ENCODE peak calls at places on chromosomes 11 and 22, in ten cellular contexts. U is ovary, N is body of pancreas, B is A549, M is IMR-90, H is prostate gland, E is testis, I is right lobe of liver, T is tibial nerve, C is heart left ventricle. W is an unnamed sample.

GRCh38 chr11:38948392-38948791 is 2350.4 kb upstream of the RAG2 start:
- DNase-seq in U (no peak), N (no peak), B (no peak), M (no peak), H (no peak), E (no peak), I (no peak), T (no peak), C (no peak), W (no peak)

GRCh38 chr11:9003573-9004309 is at the start of gene NRIP3:
- DNase-seq in U (peak), N (peak), B (peak), M (peak), H (peak), E (peak), I (peak), T (peak), C (peak), W (no peak)

GRCh38 chr11:21460082-21460481 is 732.8 kb upstream of the ANO5 start:
- DNase-seq in U (no peak), N (no peak), B (peak), M (no peak), H (no peak), E (no peak), I (no peak), T (no peak), C (no peak), W (no peak)

GRCh38 chr11:106304274-106304673 is 226.8 kb downstream of the AASDHPPT start:
- DNase-seq in U (no peak), N (no peak), B (no peak), M (peak), H (no peak), E (no peak), I (no peak), T (no peak), C (no peak), W (no peak)

GRCh38 chr11:1706634-1707400 is 9.8 kb downstream of the KRTAP5-6 start:
- DNase-seq in U (no peak), N (peak), B (peak), M (no peak), H (no peak), E (no peak), I (no peak), T (no peak), C (no peak), W (no peak)

GRCh38 chr11:113296447-113297205 is 17.8 kb upstream of the TTC12 start:
- DNase-seq in U (peak), N (no peak), B (no peak), M (no peak), H (no peak), E (no peak), I (no peak), T (no peak), C (no peak), W (peak)

GRCh38 chr11:56251954-56252353 is at the start of gene OR5T3:
- DNase-seq in U (no peak), N (no peak), B (no peak), M (no peak), H (no peak), E (no peak), I (no peak), T (no peak), C (no peak), W (no peak)

GRCh38 chr11:65931773-65932557 is 12.7 kb downstream of the DRAP1 start:
- DNase-seq in U (no peak), N (no peak), B (no peak), M (no peak), H (no peak), E (no peak), I (no peak), T (no peak), C (no peak), W (no peak)

GRCh38 chr11:119320593-119321524 is 3.9 kb upstream of the MCAM start:
- DNase-seq in U (peak), N (peak), B (peak), M (peak), H (no peak), E (no peak), I (peak), T (no peak), C (peak), W (peak)

GRCh38 chr11:83192846-83193245 is 666 bp upstream of the ANKRD42 start:
- DNase-seq in U (no peak), N (no peak), B (no peak), M (no peak), H (no peak), E (no peak), I (no peak), T (no peak), C (no peak), W (no peak)

GRCh38 chr22:19289475-19290161 is 1.9 kb downstream of the CLTCL1 start:
- DNase-seq in U (no peak), N (no peak), B (no peak), M (peak), H (no peak), E (no peak), I (no peak), T (no peak), C (no peak), W (peak)

GRCh38 chr11:96168623-96169022 is 174.4 kb downstream of the MAML2 start:
- DNase-seq in U (peak), N (peak), B (peak), M (peak), H (peak), E (peak), I (no peak), T (no peak), C (no peak), W (no peak)

GRCh38 chr11:119306373-119306890 is 10.5 kb downstream of the MCAM start:
- DNase-seq in U (peak), N (no peak), B (no peak), M (peak), H (no peak), E (peak), I (no peak), T (no peak), C (no peak), W (no peak)

GRCh38 chr22:32805586-32805881 is 4.0 kb downstream of the TIMP3 start:
- DNase-seq in U (no peak), N (no peak), B (no peak), M (no peak), H (no peak), E (no peak), I (no peak), T (no peak), C (no peak), W (no peak)

GRCh38 chr11:119375629-119376196 is 5.8 kb downstream of the USP2 start:
- DNase-seq in U (peak), N (peak), B (no peak), M (peak), H (no peak), E (peak), I (peak), T (peak), C (peak), W (peak)

GRCh38 chr11:7577226-7577882 is 63.6 kb downstream of the PPFIBP2 start:
- DNase-seq in U (peak), N (no peak), B (no peak), M (no peak), H (no peak), E (peak), I (no peak), T (peak), C (no peak), W (no peak)

GRCh38 chr11:109405671-109406070 is 16.3 kb upstream of the C11orf87 start:
- DNase-seq in U (no peak), N (no peak), B (no peak), M (peak), H (no peak), E (no peak), I (no peak), T (no peak), C (no peak), W (no peak)

GRCh38 chr11:44257338-44258189 is 52.4 kb downstream of the ALX4 start:
- DNase-seq in U (no peak), N (no peak), B (no peak), M (no peak), H (no peak), E (no peak), I (no peak), T (no peak), C (peak), W (no peak)

GRCh38 chr11:122197055-122197987 is 81.3 kb upstream of the BLID start:
- DNase-seq in U (peak), N (no peak), B (peak), M (peak), H (no peak), E (no peak), I (no peak), T (no peak), C (no peak), W (no peak)

GRCh38 chr22:29600846-29601245 is 2.6 kb upstream of the NF2 start:
- DNase-seq in U (no peak), N (no peak), B (no peak), M (no peak), H (no peak), E (no peak), I (no peak), T (no peak), C (no peak), W (no peak)

GRCh38 chr22:35734517-35734827 is 16.8 kb downstream of the APOL5 start:
- DNase-seq in U (no peak), N (no peak), B (no peak), M (no peak), H (no peak), E (no peak), I (no peak), T (no peak), C (no peak), W (no peak)

DNA sequence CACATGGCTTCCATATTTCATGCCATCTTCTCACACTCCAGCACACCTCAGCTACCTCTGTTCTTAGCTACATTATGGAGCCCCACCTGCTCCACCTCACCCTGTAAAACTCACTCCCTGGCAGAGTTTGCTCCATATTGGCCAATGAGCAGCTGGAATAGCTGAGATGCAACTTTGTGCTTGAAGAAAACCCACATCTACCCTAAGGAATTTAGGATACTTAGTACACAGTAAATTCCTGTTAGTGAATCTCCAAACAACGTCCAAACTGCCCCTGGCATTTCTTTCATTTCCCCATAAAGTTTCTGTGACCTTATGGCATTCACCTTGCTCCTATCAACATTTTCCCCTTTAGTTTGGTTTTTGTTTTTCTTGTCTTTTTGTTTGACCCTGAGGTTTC is 2.2 kb upstream of the VWCE start:
- DNase-seq in U (no peak), N (no peak), B (no peak), M (peak), H (peak), E (no peak), I (no peak), T (no peak), C (no peak), W (no peak)
- TF ChIP-seq POLR2A in U (no peak), N (no peak), B (no peak), M (no peak), H (no peak), E (no peak), I (no peak), T (no peak), C (no peak), W (no peak)

GRCh38 chr22:31662668-31663037 is 638 bp upstream of the PISD start:
- DNase-seq in U (no peak), N (no peak), B (no peak), M (no peak), H (no peak), E (no peak), I (no peak), T (no peak), C (no peak), W (no peak)

GRCh38 chr22:31659246-31659645 is 2.8 kb downstream of the PISD start:
- DNase-seq in U (no peak), N (no peak), B (no peak), M (no peak), H (no peak), E (no peak), I (no peak), T (no peak), C (no peak), W (no peak)

GRCh38 chr22:31661851-31662667 is at the start of gene PISD:
- DNase-seq in U (peak), N (peak), B (peak), M (peak), H (peak), E (peak), I (peak), T (peak), C (peak), W (peak)
- TF ChIP-seq POLR2A in U (peak), N (peak), B (peak), M (peak), H (peak), E (no peak), I (peak), T (no peak), C (peak), W (no peak)

GRCh38 chr11:62852523-62853188 is 13.3 kb upstream of the WDR74 start:
- DNase-seq in U (no peak), N (no peak), B (no peak), M (no peak), H (no peak), E (no peak), I (no peak), T (no peak), C (no peak), W (no peak)

GRCh38 chr11:62854013-62854824 is 14.8 kb upstream of the WDR74 start:
- DNase-seq in U (no peak), N (no peak), B (no peak), M (no peak), H (no peak), E (no peak), I (no peak), T (no peak), C (no peak), W (no peak)

GRCh38 chr11:62850911-62851806 is 11.8 kb upstream of the WDR74 start:
- DNase-seq in U (no peak), N (no peak), B (peak), M (no peak), H (no peak), E (no peak), I (no peak), T (no peak), C (no peak), W (no peak)

GRCh38 chr11:62853279-62853965 is 14.0 kb upstream of the WDR74 start:
- DNase-seq in U (no peak), N (no peak), B (no peak), M (no peak), H (no peak), E (no peak), I (no peak), T (no peak), C (no peak), W (no peak)

DNA sequence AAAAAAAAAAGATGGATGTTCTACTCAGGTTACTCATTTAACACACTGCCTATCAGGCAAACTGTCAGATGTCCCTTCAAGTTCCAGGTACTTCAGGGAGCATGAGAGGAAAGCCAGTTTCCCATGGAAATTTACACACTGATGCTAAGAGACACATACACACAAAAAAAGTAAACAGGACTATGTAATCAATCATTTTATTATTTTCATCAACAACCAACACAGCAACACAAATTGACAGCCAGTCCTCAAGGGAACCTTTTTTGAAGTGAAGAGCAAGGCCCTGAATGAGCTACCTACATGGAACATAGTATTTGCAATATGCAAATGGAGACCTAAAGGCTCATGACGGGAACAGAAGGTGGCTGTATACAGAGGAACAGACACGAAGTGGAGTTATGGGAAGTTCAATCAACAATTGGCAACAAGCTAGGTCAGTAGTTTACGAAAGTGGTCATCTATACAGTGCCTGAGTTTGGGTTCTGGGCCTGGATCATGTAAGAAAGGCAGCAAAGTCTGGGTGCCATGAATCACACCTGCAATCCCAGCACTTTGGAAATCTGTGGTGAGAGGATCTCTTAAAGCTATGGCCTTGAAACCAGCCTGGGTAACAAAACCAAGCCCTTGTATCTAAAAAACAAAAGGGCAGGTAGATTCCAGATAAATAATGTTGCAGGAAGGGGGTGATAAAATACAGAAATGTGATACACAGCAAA is 12.6 kb upstream of the WDR74 start:
- DNase-seq in U (no peak), N (no peak), B (no peak), M (no peak), H (no peak), E (no peak), I (no peak), T (no peak), C (no peak), W (no peak)
- TF ChIP-seq POLR2A in U (no peak), N (no peak), B (no peak), M (no peak), H (no peak), E (no peak), I (no peak), T (no peak), C (no peak), W (no peak)

GRCh38 chr11:34052036-34052607 is 591 bp downstream of the CAPRIN1 start:
- DNase-seq in U (peak), N (peak), B (peak), M (peak), H (peak), E (peak), I (peak), T (peak), C (peak), W (peak)

GRCh38 chr11:34050967-34051348 is 573 bp upstream of the CAPRIN1 start:
- DNase-seq in U (no peak), N (no peak), B (no peak), M (peak), H (no peak), E (no peak), I (no peak), T (no peak), C (no peak), W (no peak)

GRCh38 chr11:34050536-34050935 is 995 bp upstream of the CAPRIN1 start:
- DNase-seq in U (no peak), N (no peak), B (no peak), M (peak), H (no peak), E (no peak), I (no peak), T (no peak), C (no peak), W (no peak)

GRCh38 chr11:34052608-34053160 is 1.2 kb downstream of the CAPRIN1 start:
- DNase-seq in U (no peak), N (peak), B (peak), M (no peak), H (peak), E (peak), I (peak), T (no peak), C (no peak), W (no peak)

GRCh38 chr11:34051349-34052035 is at the start of gene CAPRIN1:
- DNase-seq in U (peak), N (peak), B (peak), M (peak), H (peak), E (peak), I (peak), T (peak), C (peak), W (peak)
- TF ChIP-seq POLR2A in U (peak), N (peak), B (peak), M (peak), H (peak), E (no peak), I (peak), T (peak), C (peak), W (peak)

GRCh38 chr11:46826310-46827044 is 19.6 kb downstream of the CKAP5 start:
- DNase-seq in U (peak), N (peak), B (peak), M (peak), H (peak), E (peak), I (peak), T (peak), C (peak), W (peak)
- TF ChIP-seq POLR2A in U (no peak), N (no peak), B (no peak), M (no peak), H (no peak), E (no peak), I (no peak), T (no peak), C (peak), W (no peak)

DNA sequence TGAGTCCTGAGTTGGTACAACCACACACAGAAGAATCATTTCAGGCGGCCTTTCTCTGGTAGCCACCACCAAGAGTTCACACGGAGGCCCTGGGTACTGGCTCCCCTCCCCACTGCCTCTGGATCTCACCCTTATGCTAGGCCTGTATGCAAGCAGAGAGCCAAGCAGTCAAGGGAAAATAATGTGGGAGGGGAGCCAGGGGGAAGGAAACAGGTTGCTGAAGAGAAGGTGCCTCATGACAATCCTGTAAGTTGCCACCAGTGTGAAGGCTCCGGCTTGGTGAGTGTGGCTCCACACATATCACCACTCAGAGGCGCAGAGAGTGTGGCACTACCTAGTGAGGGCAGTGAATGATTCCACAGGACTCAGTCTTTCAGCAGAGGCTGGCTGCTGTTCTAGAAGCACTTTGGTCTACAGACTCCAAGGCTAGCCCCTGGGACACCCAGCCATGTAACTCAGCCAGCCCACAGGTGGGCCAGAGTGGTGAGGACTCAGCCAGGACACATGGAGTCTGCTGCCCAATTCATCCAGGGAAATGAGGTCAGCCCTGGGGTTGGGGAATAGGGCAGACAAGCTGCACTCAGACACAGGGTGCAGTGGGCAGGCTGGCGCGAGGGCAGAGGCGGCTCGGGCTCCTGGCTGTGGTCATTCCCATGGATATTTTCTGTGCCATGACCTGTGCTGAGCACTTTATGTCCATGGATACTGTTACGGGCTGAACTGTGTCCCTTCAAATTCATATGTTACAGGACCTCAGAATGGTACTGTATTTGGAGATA is 49.0 kb upstream of the SERPIND1 start:
- DNase-seq in U (no peak), N (no peak), B (no peak), M (no peak), H (no peak), E (no peak), I (no peak), T (no peak), C (no peak), W (no peak)
- TF ChIP-seq POLR2A in U (no peak), N (no peak), B (no peak), M (no peak), H (no peak), E (no peak), I (no peak), T (no peak), C (no peak), W (no peak)

GRCh38 chr11:22832315-22833041 is 2.9 kb upstream of the SVIP start:
- DNase-seq in U (no peak), N (no peak), B (peak), M (no peak), H (no peak), E (no peak), I (no peak), T (no peak), C (no peak), W (no peak)

GRCh38 chr11:22828373-22828772 is 1.2 kb downstream of the SVIP start:
- DNase-seq in U (no peak), N (no peak), B (no peak), M (no peak), H (no peak), E (no peak), I (no peak), T (no peak), C (no peak), W (no peak)

GRCh38 chr11:22830082-22830414 is 447 bp upstream of the SVIP start:
- DNase-seq in U (no peak), N (no peak), B (no peak), M (no peak), H (no peak), E (no peak), I (no peak), T (no peak), C (no peak), W (no peak)

GRCh38 chr11:22829231-22830081 is at the start of gene SVIP:
- DNase-seq in U (peak), N (peak), B (peak), M (peak), H (peak), E (peak), I (peak), T (peak), C (peak), W (peak)
- TF ChIP-seq POLR2A in U (peak), N (peak), B (peak), M (no peak), H (peak), E (no peak), I (peak), T (peak), C (peak), W (peak)

GRCh38 chr22:44181033-44181911 is 547 bp downstream of the PARVG start:
- DNase-seq in U (no peak), N (no peak), B (no peak), M (no peak), H (no peak), E (no peak), I (peak), T (no peak), C (no peak), W (no peak)
- TF ChIP-seq POLR2A in U (no peak), N (no peak), B (no peak), M (no peak), H (no peak), E (no peak), I (no peak), T (no peak), C (no peak), W (no peak)

W was measured in esophagus muscularis mucosa.